ENCODE peak calls at places on chromosome 3, in six cellular contexts. E, B, Y, U, J and K are unnamed samples.

GRCh38 chr3:127406309-127407025 is 118.6 kb upstream of the PRR20G start:
- DNase-seq in U (peak; percentile 2), B (no peak), J (peak; percentile 67), Y (peak; percentile 41), E (peak; percentile 51), K (peak; percentile 36)

GRCh38 chr3:4687596-4687995 is 194.4 kb downstream of the ITPR1 start:
- DNase-seq in J (no peak), B (no peak), E (no peak), Y (no peak), U (no peak), K (no peak)

GRCh38 chr3:128267541-128267940 is 114.3 kb downstream of the EEFSEC start:
- DNase-seq in E (no peak), Y (no peak), U (no peak), B (no peak), J (no peak), K (no peak)

GRCh38 chr3:169999433-169999832 is 32.8 kb downstream of the SEC62 start:
- DNase-seq in B (peak; percentile 51), E (no peak), Y (no peak), J (no peak), U (no peak), K (no peak)

GRCh38 chr3:111692593-111693552 is 97.7 kb upstream of the ZBED2 start:
- DNase-seq in B (no peak), U (no peak), E (no peak), J (no peak), Y (no peak), K (no peak)

GRCh38 chr3:156598413-156598812 is 43.5 kb upstream of the SSR3 start:
- DNase-seq in B (no peak), U (no peak), Y (no peak), J (no peak), E (no peak), K (no peak)

GRCh38 chr3:58173670-58174472 is 36.9 kb downstream of the DNASE1L3 start:
- DNase-seq in U (no peak), B (no peak), E (peak; percentile 69), J (peak; percentile 46), Y (peak; percentile 63), K (peak; percentile 87)

GRCh38 chr3:117962750-117963149 is 1071.9 kb downstream of the IGSF11 start:
- DNase-seq in J (no peak), B (no peak), E (no peak), Y (no peak), U (peak; percentile 79), K (no peak)

GRCh38 chr3:52521881-52522650 is 11.6 kb downstream of the NT5DC2 start:
- DNase-seq in E (no peak), B (no peak), U (no peak), J (no peak), Y (no peak), K (no peak)

GRCh38 chr3:115169808-115170207 is 22.7 kb upstream of the ZBTB20 start:
- DNase-seq in B (no peak), U (no peak), E (no peak), Y (no peak), J (no peak), K (no peak)

GRCh38 chr3:25895443-25895842 is 105.6 kb downstream of the OXSM start:
- DNase-seq in Y (no peak), B (no peak), U (peak; percentile 84), E (no peak), J (no peak), K (no peak)

GRCh38 chr3:11517601-11518000 is 126.1 kb downstream of the VGLL4 start:
- DNase-seq in U (no peak), E (no peak), J (no peak), B (no peak), Y (no peak), K (no peak)

GRCh38 chr3:54213910-54214309 is 91.6 kb downstream of the CACNA2D3 start:
- DNase-seq in Y (no peak), E (peak; percentile 6), J (no peak), B (no peak), U (no peak), K (no peak)

GRCh38 chr3:107221856-107222255 is 155.4 kb upstream of the CCDC54 start:
- DNase-seq in B (no peak), J (no peak), E (no peak), Y (no peak), U (peak; percentile 65), K (no peak)

GRCh38 chr3:142028174-142028833 is 121.0 kb downstream of the TFDP2 start:
- DNase-seq in J (peak; percentile 51), E (peak; percentile 68), B (peak; percentile 71), U (peak; percentile 90), Y (peak; percentile 49), K (no peak)

GRCh38 chr3:16239082-16239770 is 25.5 kb downstream of the DPH3 start:
- DNase-seq in B (no peak), J (no peak), Y (no peak), U (no peak), E (no peak), K (no peak)

GRCh38 chr3:180804871-180805430 is 107.5 kb upstream of the FXR1 start:
- DNase-seq in E (peak; percentile 12), Y (no peak), B (no peak), U (peak; percentile 9), J (peak; percentile 34), K (peak; percentile 29)

GRCh38 chr3:138774529-138775253 is 60.0 kb downstream of the PIK3CB start:
- DNase-seq in J (no peak), Y (peak; percentile 49), U (peak; percentile 100), E (peak; percentile 59), B (no peak), K (peak; percentile 71)

GRCh38 chr3:74789111-74789510 is 174.7 kb upstream of the CNTN3 start:
- DNase-seq in Y (no peak), E (peak; percentile 24), U (peak; percentile 25), J (no peak), B (no peak), K (peak; percentile 26)

DNA sequence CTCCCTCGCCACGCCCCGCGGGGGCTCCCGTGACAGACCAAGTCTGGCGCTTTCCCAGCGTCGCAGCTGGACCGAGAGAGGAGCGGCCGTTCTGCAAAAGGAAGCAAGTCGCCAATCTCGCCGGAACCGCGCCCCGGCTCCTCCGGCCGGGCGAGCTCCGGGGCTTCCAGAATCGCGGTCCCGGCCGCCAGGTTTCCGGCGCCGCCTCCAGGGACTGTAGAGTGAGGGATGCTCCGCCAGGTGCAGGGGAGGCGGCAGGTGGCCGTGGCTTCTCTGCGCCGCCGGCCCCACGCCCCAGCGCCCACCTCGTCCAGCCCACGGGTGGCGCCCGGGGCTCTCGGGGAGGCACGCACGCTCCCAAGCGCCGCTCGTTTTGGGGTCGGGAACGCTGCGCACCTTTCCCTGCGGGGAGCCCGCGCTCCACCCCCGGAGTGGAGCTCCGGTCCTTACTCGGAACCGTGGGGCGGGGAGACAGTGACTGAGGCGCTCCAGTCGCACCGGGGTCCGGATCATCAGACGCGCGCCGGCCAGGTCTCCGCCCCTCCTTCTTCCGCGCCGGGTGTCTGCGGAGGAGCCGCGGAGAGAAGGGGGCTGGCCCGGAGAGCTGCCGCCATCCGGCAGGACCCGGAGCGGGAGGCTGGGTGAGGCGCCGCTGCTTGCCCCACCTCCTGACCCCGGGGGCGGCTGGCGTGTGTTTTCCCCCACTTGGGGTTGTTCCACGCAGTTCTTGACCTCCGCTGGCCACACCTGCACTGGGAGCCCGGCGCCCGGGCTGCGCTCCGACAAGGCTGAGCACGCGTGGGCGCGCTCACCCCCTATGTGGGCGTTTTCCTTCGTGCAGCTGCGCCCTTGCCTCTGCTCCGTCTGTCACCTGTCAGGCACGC is at the start of gene MCF2L2:
- DNase-seq in B (no peak), U (peak; percentile 15), E (peak; percentile 19), J (peak; percentile 85), Y (peak; percentile 90), K (no peak)
- TF ChIP-seq SMC3 in B (no peak), U (no peak), E (no peak), J (no peak), Y (no peak), K (no peak)

GRCh38 chr3:71066849-71067261 is 516.7 kb downstream of the FOXP1 start:
- DNase-seq in Y (peak; percentile 8), U (peak; percentile 65), E (no peak), J (no peak), B (no peak), K (no peak)
- TF ChIP-seq SMC3 in Y (no peak), U (no peak), E (no peak), J (no peak), B (no peak), K (peak; percentile 2)

GRCh38 chr3:99473321-99473751 is 165.1 kb upstream of the COL8A1 start:
- DNase-seq in Y (no peak), J (no peak), E (no peak), U (peak; percentile 43), B (no peak), K (no peak)

GRCh38 chr3:99471353-99472323 is 166.8 kb upstream of the COL8A1 start:
- DNase-seq in J (no peak), B (no peak), Y (no peak), E (no peak), U (no peak), K (no peak)

GRCh38 chr3:99475229-99475628 is 163.2 kb upstream of the COL8A1 start:
- DNase-seq in J (no peak), Y (no peak), B (no peak), E (no peak), U (peak; percentile 59), K (no peak)

GRCh38 chr3:99474776-99475175 is 163.6 kb upstream of the COL8A1 start:
- DNase-seq in E (no peak), Y (no peak), U (peak; percentile 58), B (no peak), J (no peak), K (no peak)

GRCh38 chr3:99472385-99472784 is 166.0 kb upstream of the COL8A1 start:
- DNase-seq in B (no peak), Y (no peak), E (no peak), U (no peak), J (no peak), K (no peak)
- TF ChIP-seq SMC3 in B (no peak), Y (no peak), E (no peak), U (no peak), J (no peak), K (no peak)

GRCh38 chr3:38578081-38578475 is 71.4 kb downstream of the SCN5A start:
- DNase-seq in B (no peak), U (no peak), E (no peak), Y (no peak), J (no peak), K (no peak)

GRCh38 chr3:38578551-38578950 is 70.9 kb downstream of the SCN5A start:
- DNase-seq in Y (no peak), U (no peak), E (no peak), B (no peak), J (no peak), K (no peak)

GRCh38 chr3:38580450-38581382 is 68.8 kb downstream of the SCN5A start:
- DNase-seq in J (no peak), U (no peak), B (no peak), E (no peak), Y (peak; percentile 84), K (no peak)

GRCh38 chr3:38579551-38580449 is 69.7 kb downstream of the SCN5A start:
- DNase-seq in U (peak; percentile 42), Y (peak; percentile 52), B (peak; percentile 28), J (no peak), E (no peak), K (no peak)

DNA sequence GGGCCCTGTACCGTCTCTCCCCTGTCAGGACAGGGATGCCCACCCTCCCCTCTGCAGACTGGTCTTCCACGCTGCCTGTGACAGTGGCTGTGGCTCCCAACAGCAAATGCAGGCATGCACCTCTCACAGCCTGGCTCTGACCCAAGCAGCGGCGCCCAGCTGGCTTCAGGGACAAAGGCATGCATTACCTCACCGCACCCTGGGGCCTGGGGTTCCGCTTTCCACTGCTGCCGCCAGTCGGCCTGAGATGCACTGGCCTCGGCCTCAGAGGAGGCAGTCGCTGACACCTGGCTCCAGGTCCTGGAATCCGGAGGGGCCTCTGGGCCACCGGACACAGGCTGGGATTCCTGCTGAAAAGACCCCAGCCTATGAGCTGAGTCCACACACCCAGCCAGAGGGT is 70.3 kb downstream of the SCN5A start:
- DNase-seq in U (no peak), J (no peak), E (no peak), B (no peak), Y (peak; percentile 78), K (peak; percentile 18)
- TF ChIP-seq SMC3 in U (no peak), J (no peak), E (no peak), B (no peak), Y (no peak), K (no peak)